ENCODE peak calls at places on chromosomes 3 and 15, in seven cellular contexts. K is K562, S is neuronal stem cell, U is hepatocyte, A is DND-41, P is IMR-90, D is HCT116. Z is an unnamed sample.

GRCh38 chr15:96268421-96269204 is 61.9 kb upstream of the NR2F2 start:
- DNase-seq in K (no peak), S (no peak), U (no peak), A (no peak), P (peak; percentile 66), D (no peak), Z (no peak)

GRCh38 chr3:197793246-197793645 is 2.2 kb downstream of the LRCH3 start:
- DNase-seq in K (no peak), S (no peak), U (no peak), A (no peak), P (peak; percentile 63), D (no peak), Z (peak; percentile 71)

GRCh38 chr3:31466016-31466415 is 66.7 kb upstream of the STT3B start:
- DNase-seq in K (no peak), S (no peak), U (no peak), A (no peak), P (no peak), D (no peak), Z (no peak)

GRCh38 chr15:101530224-101530958 is 40.9 kb upstream of the PCSK6 start:
- DNase-seq in K (no peak), S (no peak), U (no peak), A (no peak), P (no peak), D (no peak), Z (no peak)

GRCh38 chr3:69088033-69088432 is 3.3 kb downstream of the ARL6IP5 start:
- DNase-seq in K (no peak), S (no peak), U (no peak), A (no peak), P (peak; percentile 70), D (no peak), Z (no peak)

GRCh38 chr15:43517354-43518072 is at the start of gene MAP1A:
- DNase-seq in K (peak; percentile 88), S (no peak), U (peak; percentile 76), A (peak; percentile 82), P (peak; percentile 71), D (no peak), Z (peak; percentile 38)

GRCh38 chr15:67372563-67372962 is 118.0 kb downstream of the IQCH start:
- DNase-seq in K (no peak), S (no peak), U (no peak), A (no peak), P (no peak), D (no peak), Z (no peak)

GRCh38 chr3:103295974-103296570 is 861.3 kb downstream of the ZPLD1 start:
- DNase-seq in K (no peak), S (no peak), U (peak; percentile 31), A (no peak), P (peak; percentile 33), D (peak; percentile 19), Z (peak; percentile 66)

GRCh38 chr15:45251888-45252287 is at the start of gene SLC28A2:
- DNase-seq in K (peak; percentile 27), S (no peak), U (no peak), A (no peak), P (no peak), D (no peak), Z (no peak)

GRCh38 chr3:190306513-190307163 is 15.6 kb downstream of the CLDN1 start:
- DNase-seq in K (no peak), S (no peak), U (peak; percentile 64), A (no peak), P (peak; percentile 47), D (no peak), Z (no peak)

GRCh38 chr15:77944002-77944867 is 133.3 kb downstream of the TBC1D2B start:
- DNase-seq in K (peak; percentile 36), S (peak; percentile 70), U (peak; percentile 94), A (no peak), P (peak; percentile 56), D (peak; percentile 13), Z (peak; percentile 43)

GRCh38 chr3:194738254-194739093 is 52.8 kb downstream of the FAM43A start:
- DNase-seq in K (no peak), S (no peak), U (peak; percentile 50), A (no peak), P (peak; percentile 72), D (peak; percentile 22), Z (no peak)

GRCh38 chr3:159947220-159947619 is 41.4 kb upstream of the IL12A start:
- DNase-seq in K (no peak), S (no peak), U (no peak), A (no peak), P (peak; percentile 94), D (no peak), Z (no peak)

GRCh38 chr3:134366928-134367352 is 7.3 kb downstream of the AMOTL2 start:
- DNase-seq in K (no peak), S (no peak), U (no peak), A (no peak), P (no peak), D (no peak), Z (no peak)

GRCh38 chr3:179833294-179833693 is 180.5 kb downstream of the USP13 start:
- DNase-seq in K (no peak), S (no peak), U (no peak), A (no peak), P (no peak), D (no peak), Z (no peak)

GRCh38 chr3:178420033-178420432 is 116.2 kb upstream of the KCNMB2 start:
- DNase-seq in K (no peak), S (no peak), U (no peak), A (no peak), P (no peak), D (no peak), Z (no peak)
- H3K27me3 ChIP-seq in K (no peaks in the 10 kb centered on the region), S (no peaks in the 10 kb centered on the region), U (no peaks in the 10 kb centered on the region), A (no peaks in the 10 kb centered on the region), P (no peaks in the 10 kb centered on the region), D (no peaks in the 10 kb centered on the region), Z (no peaks in the 10 kb centered on the region)

DNA sequence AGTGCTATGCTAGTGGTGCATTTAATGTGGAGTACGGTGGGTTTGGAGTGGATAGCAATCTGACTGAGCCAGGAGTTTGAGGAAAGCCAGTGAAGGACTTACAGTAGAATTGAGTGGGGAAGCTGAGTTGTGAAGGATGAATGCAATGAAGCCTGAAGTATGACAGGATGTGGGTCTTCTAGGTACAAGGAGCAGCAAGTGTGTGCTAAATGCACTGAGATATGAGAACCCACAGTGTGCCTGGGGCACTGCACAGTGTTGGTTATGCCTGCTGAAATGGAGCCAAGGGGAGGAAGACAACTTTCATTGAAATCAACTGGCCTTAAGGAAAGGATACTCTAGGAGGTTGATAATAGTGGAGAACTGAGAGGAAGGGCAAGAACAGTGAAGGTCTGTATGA is 105.5 kb upstream of the MRPL3 start:
- DNase-seq in K (no peak), S (no peak), U (no peak), A (peak; percentile 3), P (no peak), D (no peak), Z (no peak)
- H2AFZ ChIP-seq in K (no peak overlapping the region), S (no peak overlapping the region), U (no peak overlapping the region), A (no peak overlapping the region), P (no peak overlapping the region), D (no peak overlapping the region), Z (no peak overlapping the region)

GRCh38 chr15:29969587-29970401 is 113.0 kb upstream of the GOLGA8J start:
- DNase-seq in K (no peak), S (no peak), U (no peak), A (no peak), P (no peak), D (no peak), Z (no peak)

GRCh38 chr15:29968099-29968892 is 114.5 kb upstream of the GOLGA8J start:
- DNase-seq in K (no peak), S (peak; percentile 17), U (peak; percentile 14), A (no peak), P (no peak), D (no peak), Z (no peak)

GRCh38 chr15:29970402-29970695 is 112.4 kb upstream of the GOLGA8J start:
- DNase-seq in K (no peak), S (no peak), U (no peak), A (no peak), P (no peak), D (no peak), Z (no peak)

DNA sequence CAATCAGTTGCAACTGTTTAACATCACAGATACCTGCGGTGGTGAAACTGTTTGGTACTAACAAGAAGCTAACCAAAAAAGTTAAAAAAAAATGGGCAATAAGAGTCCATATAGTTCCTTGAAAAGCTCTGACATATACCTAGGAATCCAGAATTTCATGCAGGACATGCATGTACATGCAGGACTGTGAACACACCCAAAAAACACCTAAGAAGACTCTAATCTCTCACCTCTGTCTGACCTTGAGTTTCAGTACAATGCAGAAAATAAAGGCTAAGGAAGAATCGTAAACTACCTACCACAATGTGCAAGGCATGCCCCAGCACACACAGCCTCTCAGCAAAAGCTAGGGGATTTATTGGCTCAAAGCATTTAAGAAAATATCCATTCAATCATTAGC is 110.7 kb upstream of the GOLGA8J start:
- DNase-seq in K (no peak), S (no peak), U (no peak), A (no peak), P (no peak), D (no peak), Z (no peak)
- H3K27me3 ChIP-seq in K (peaks cover 3% of the 10 kb centered on the region), S (peaks cover 13% of the 10 kb centered on the region), U (peaks cover 26% of the 10 kb centered on the region), A (no peaks in the 10 kb centered on the region), P (peaks cover 44% of the 10 kb centered on the region), D (no peaks in the 10 kb centered on the region), Z (no peaks in the 10 kb centered on the region)

GRCh38 chr15:99410477-99410876 is 155.3 kb upstream of the MEF2A start:
- DNase-seq in K (no peak), S (no peak), U (no peak), A (no peak), P (no peak), D (no peak), Z (no peak)
- H2AFZ ChIP-seq in K (no peak overlapping the region), S (peak overlapping the region; percentile 35), U (no peak overlapping the region), A (no peak overlapping the region), P (peak overlapping the region; percentile 26), D (no peak overlapping the region), Z (no peak overlapping the region)

GRCh38 chr3:71722693-71723092 is 2.5 kb downstream of the EIF4E3 start:
- DNase-seq in K (no peak), S (no peak), U (no peak), A (no peak), P (no peak), D (no peak), Z (no peak)
- H3K27me3 ChIP-seq in K (peaks cover 28% of the 10 kb centered on the region), S (no peaks in the 10 kb centered on the region), U (peaks cover 25% of the 10 kb centered on the region), A (peaks cover 65% of the 10 kb centered on the region), P (peaks cover 57% of the 10 kb centered on the region), D (peaks cover 19% of the 10 kb centered on the region), Z (no peaks in the 10 kb centered on the region)

DNA sequence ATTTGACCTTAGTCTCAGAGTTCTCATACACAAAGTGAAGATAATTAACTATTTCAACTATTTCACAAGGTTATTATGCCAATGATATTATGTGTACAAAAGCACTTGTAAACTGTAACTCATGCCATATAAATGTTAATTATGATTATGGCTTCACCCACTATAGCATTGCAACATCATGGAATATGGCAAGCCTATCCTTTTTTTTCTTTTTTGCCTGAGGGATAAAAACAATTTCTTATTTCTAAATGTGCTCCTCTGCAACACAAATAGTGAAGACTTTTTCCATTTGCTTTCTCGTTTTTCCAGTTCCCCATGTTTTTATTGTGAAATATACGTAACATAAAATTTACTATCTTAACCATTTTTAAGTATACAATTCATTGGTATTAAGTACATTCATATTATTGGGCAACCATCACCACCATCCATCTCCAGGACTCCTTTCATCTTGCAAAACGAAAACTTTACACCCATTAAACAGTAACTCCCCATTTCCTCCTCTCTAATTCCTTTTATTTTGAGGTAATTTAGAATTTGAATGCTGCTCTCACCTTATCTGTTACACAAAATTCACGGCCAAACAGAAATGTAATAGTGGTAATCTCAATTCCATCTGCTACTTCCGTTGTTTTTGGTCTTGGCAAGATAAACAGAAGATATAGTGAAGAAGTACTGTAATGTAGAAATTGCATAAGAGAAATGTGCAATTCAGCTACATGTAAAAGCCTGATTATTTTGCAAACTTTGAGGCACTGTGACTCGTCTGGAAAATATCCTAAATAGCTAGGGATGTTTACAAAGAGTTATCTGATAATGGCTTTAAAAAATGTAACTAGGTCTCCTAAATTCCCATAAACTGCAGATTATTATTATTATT is 46.2 kb downstream of the NANOGP8 start:
- DNase-seq in K (no peak), S (no peak), U (no peak), A (no peak), P (peak; percentile 77), D (no peak), Z (no peak)
- H2AFZ ChIP-seq in K (peak overlapping the region; percentile 42), S (no peak overlapping the region), U (no peak overlapping the region), A (no peak overlapping the region), P (no peak overlapping the region), D (no peak overlapping the region), Z (no peak overlapping the region)